ENCODE peak calls at places on chromosomes 13 and 19, in five cellular contexts. One of them, this sample, is unnamed.

GRCh38 chr19:12784871-12785430 is 6.3 kb upstream of the JUNB start:
- DNase-seq in AG09319: no peak
- DNase-seq in astrocyte: no peak
- DNase-seq in CD4-positive, alpha-beta T cell: no peak
- DNase-seq in left lung: no peak
- DNase-seq in this sample: peak

GRCh38 chr13:112255550-112256120 is 120.5 kb upstream of the SPACA7 start:
- DNase-seq in astrocyte: no peak
- DNase-seq in AG09319: no peak
- DNase-seq in CD4-positive, alpha-beta T cell: no peak
- DNase-seq in left lung: no peak
- DNase-seq in this sample: no peak

GRCh38 chr13:85141425-85141824 is 657.8 kb downstream of the SLITRK6 start:
- DNase-seq in left lung: no peak
- DNase-seq in astrocyte: no peak
- DNase-seq in CD4-positive, alpha-beta T cell: no peak
- DNase-seq in AG09319: no peak
- DNase-seq in this sample: no peak

GRCh38 chr19:39913682-39914333 is 20.6 kb downstream of the FCGBP start:
- DNase-seq in AG09319: no peak
- DNase-seq in astrocyte: no peak
- DNase-seq in CD4-positive, alpha-beta T cell: no peak
- DNase-seq in left lung: no peak
- DNase-seq in this sample: no peak

GRCh38 chr13:26964278-26965057 is 203.9 kb upstream of the GPR12 start:
- DNase-seq in left lung: peak
- DNase-seq in CD4-positive, alpha-beta T cell: no peak
- DNase-seq in AG09319: no peak
- DNase-seq in astrocyte: peak
- DNase-seq in this sample: no peak

GRCh38 chr13:82938644-82939043 is 943.6 kb downstream of the SLITRK1 start:
- DNase-seq in left lung: no peak
- DNase-seq in astrocyte: no peak
- DNase-seq in AG09319: no peak
- DNase-seq in CD4-positive, alpha-beta T cell: no peak
- DNase-seq in this sample: no peak

GRCh38 chr13:44017756-44018309 is 138.1 kb downstream of the LACC1 start:
- DNase-seq in astrocyte: no peak
- DNase-seq in CD4-positive, alpha-beta T cell: no peak
- DNase-seq in left lung: no peak
- DNase-seq in AG09319: no peak
- DNase-seq in this sample: no peak

GRCh38 chr13:102970542-102970941 is 95.7 kb downstream of the SLC10A2 start:
- DNase-seq in left lung: no peak
- DNase-seq in astrocyte: no peak
- DNase-seq in AG09319: no peak
- DNase-seq in CD4-positive, alpha-beta T cell: no peak
- DNase-seq in this sample: no peak

GRCh38 chr13:62019858-62020257 is 604.2 kb upstream of the PCDH20 start:
- DNase-seq in left lung: no peak
- DNase-seq in CD4-positive, alpha-beta T cell: no peak
- DNase-seq in astrocyte: no peak
- DNase-seq in AG09319: no peak
- DNase-seq in this sample: no peak

GRCh38 chr19:58409010-58409790 is 751 bp downstream of the ZNF584 start:
- DNase-seq in astrocyte: no peak
- DNase-seq in left lung: no peak
- DNase-seq in AG09319: no peak
- DNase-seq in CD4-positive, alpha-beta T cell: no peak
- DNase-seq in this sample: no peak

GRCh38 chr19:17243854-17244617 is 1.7 kb downstream of the NR2F6 start:
- DNase-seq in AG09319: no peak
- DNase-seq in CD4-positive, alpha-beta T cell: no peak
- DNase-seq in left lung: peak
- DNase-seq in astrocyte: no peak
- DNase-seq in this sample: no peak

GRCh38 chr13:34578917-34579316 is 363.2 kb upstream of the NBEA start:
- DNase-seq in AG09319: no peak
- DNase-seq in left lung: no peak
- DNase-seq in CD4-positive, alpha-beta T cell: no peak
- DNase-seq in astrocyte: no peak
- DNase-seq in this sample: no peak

GRCh38 chr13:34577051-34577450 is 365.0 kb upstream of the NBEA start:
- DNase-seq in astrocyte: peak
- DNase-seq in AG09319: no peak
- DNase-seq in CD4-positive, alpha-beta T cell: no peak
- DNase-seq in left lung: no peak
- DNase-seq in this sample: no peak

DNA sequence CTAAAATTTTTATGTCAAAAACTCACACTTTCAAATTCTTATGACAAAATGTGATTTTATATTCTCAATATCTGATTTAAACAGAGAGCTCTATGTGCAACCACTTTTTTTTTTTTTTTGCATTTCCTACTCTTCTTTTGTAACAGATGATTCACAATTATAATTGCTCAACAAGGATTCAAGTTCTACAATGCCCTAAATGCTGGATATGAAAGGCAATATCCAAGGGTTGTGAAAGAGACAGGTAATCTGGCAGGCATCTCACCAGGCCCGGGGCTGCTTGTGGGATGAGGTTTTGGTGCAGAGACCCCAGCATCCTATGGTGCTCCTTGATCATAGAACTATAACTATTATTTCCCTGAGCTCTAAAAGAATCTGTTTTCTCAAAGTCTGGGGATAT is 363.6 kb upstream of the NBEA start:
- DNase-seq in left lung: no peak
- DNase-seq in AG09319: no peak
- DNase-seq in astrocyte: peak
- DNase-seq in CD4-positive, alpha-beta T cell: no peak
- DNase-seq in this sample: no peak
- TF ChIP-seq CTCF in left lung: no peak
- TF ChIP-seq CTCF in AG09319: no peak
- TF ChIP-seq CTCF in astrocyte: no peak
- TF ChIP-seq CTCF in CD4-positive, alpha-beta T cell: no peak
- TF ChIP-seq CTCF in this sample: no peak

GRCh38 chr13:107976628-107977027 is 238.7 kb downstream of the LIG4 start:
- DNase-seq in AG09319: no peak
- DNase-seq in astrocyte: no peak
- DNase-seq in left lung: no peak
- DNase-seq in CD4-positive, alpha-beta T cell: no peak
- DNase-seq in this sample: no peak
- TF ChIP-seq CTCF in AG09319: no peak
- TF ChIP-seq CTCF in astrocyte: no peak
- TF ChIP-seq CTCF in left lung: no peak
- TF ChIP-seq CTCF in CD4-positive, alpha-beta T cell: no peak
- TF ChIP-seq CTCF in this sample: no peak

DNA sequence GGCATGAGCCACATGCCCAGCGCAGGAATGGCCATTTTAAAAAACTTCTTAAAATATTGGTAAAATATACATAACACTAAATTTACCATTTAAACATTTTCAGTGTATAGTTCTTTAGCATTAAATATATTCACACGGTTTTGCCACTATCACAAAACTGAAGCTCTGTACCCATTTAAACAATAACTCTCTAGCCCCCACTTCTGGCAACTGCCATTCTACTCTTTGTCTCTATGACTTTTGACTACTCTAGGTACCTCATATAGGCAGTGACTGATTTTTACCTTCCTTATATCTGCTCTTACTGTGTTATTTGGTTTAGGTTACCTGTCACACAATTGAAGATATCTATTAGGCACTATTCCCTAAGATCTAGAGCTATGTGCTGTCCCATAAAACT is 2.3 kb upstream of the KBTBD7 start:
- DNase-seq in AG09319: no peak
- DNase-seq in left lung: no peak
- DNase-seq in astrocyte: no peak
- DNase-seq in CD4-positive, alpha-beta T cell: no peak
- DNase-seq in this sample: no peak
- TF ChIP-seq CTCF in AG09319: no peak
- TF ChIP-seq CTCF in left lung: no peak
- TF ChIP-seq CTCF in astrocyte: no peak
- TF ChIP-seq CTCF in CD4-positive, alpha-beta T cell: peak
- TF ChIP-seq CTCF in this sample: no peak

GRCh38 chr13:75365724-75366173 is 116.2 kb downstream of the TBC1D4 start:
- DNase-seq in left lung: no peak
- DNase-seq in CD4-positive, alpha-beta T cell: no peak
- DNase-seq in astrocyte: peak
- DNase-seq in AG09319: no peak
- DNase-seq in this sample: no peak
- TF ChIP-seq CTCF in left lung: no peak
- TF ChIP-seq CTCF in CD4-positive, alpha-beta T cell: no peak
- TF ChIP-seq CTCF in astrocyte: peak
- TF ChIP-seq CTCF in AG09319: no peak
- TF ChIP-seq CTCF in this sample: no peak

DNA sequence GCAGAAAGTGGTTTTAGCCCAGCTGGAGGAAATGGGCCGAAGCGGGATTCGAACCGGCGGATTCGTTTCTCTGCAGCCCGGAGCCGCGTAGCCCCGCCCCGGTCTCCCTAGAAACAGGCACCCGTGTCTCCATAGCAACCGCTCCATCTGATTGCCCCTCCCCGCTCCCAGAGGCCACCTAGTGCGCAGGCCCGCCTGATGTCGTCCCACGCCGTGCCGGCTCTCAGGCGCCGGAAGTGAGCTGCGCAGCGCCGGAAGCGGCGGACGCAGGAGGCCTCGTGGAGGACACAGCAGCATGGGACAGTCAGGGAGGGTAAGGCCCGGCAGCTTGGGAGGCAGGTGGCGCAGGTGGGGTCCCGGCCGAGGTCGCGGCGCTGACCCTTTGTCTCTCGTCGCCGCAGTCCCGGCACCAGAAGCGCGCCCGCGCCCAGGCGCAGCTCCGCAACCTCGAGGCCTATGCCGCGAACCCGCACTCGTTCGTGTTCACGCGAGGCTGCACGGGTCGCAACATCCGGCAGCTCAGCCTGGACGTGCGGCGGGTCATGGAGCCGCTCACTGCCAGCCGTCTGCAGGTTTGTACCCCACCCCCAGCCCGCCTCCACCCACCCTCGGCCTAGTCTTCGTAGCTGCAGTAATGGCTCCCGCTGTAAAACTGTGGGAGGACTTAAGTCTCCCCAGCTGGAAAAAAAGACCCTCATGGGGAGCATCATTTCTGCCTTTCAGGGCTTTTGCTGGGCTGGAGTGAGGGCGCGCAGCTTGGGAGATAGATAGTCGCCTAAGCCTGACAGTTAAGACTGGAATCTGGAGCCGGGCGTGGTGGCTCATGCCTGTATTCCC is at the start of gene PPAN:
- DNase-seq in astrocyte: peak
- DNase-seq in AG09319: peak
- DNase-seq in CD4-positive, alpha-beta T cell: peak
- DNase-seq in left lung: peak
- DNase-seq in this sample: peak
- TF ChIP-seq CTCF in astrocyte: no peak
- TF ChIP-seq CTCF in AG09319: no peak
- TF ChIP-seq CTCF in CD4-positive, alpha-beta T cell: no peak
- TF ChIP-seq CTCF in left lung: no peak
- TF ChIP-seq CTCF in this sample: no peak

DNA sequence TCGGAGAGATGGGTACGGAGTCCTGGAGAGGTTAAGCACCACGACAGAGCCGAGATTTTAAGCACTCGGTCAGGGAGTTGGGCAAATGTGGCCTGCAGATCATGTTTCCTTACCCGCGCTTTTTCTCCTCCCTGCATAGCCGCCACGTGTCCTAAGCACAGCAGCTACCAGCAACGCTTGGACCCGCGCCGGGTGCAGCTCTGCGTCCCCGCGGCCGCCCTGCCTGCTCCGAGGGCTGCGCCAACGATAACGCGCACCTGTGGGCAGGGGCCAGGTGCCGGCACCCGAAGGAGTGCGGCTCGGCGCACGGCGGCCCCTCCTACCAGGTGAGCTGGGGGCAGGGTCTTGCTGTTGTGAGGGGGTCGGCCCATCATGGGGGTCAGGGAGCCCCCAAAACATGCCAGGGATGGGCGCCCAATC is 24.8 kb upstream of the FXYD3 start:
- DNase-seq in left lung: no peak
- DNase-seq in CD4-positive, alpha-beta T cell: no peak
- DNase-seq in AG09319: no peak
- DNase-seq in astrocyte: no peak
- DNase-seq in this sample: no peak
- TF ChIP-seq CTCF in left lung: no peak
- TF ChIP-seq CTCF in CD4-positive, alpha-beta T cell: peak
- TF ChIP-seq CTCF in AG09319: no peak
- TF ChIP-seq CTCF in astrocyte: no peak
- TF ChIP-seq CTCF in this sample: peak

GRCh38 chr13:110119943-110120905 is 186.7 kb downstream of the COL4A1 start:
- DNase-seq in CD4-positive, alpha-beta T cell: no peak
- DNase-seq in astrocyte: peak
- DNase-seq in left lung: no peak
- DNase-seq in AG09319: no peak
- DNase-seq in this sample: no peak
- TF ChIP-seq CTCF in CD4-positive, alpha-beta T cell: no peak
- TF ChIP-seq CTCF in astrocyte: no peak
- TF ChIP-seq CTCF in left lung: no peak
- TF ChIP-seq CTCF in AG09319: no peak
- TF ChIP-seq CTCF in this sample: no peak